ENCODE peak calls at places on chromosomes 12 and 14, in six cellular contexts. One of them, this sample, is unnamed.

GRCh38 chr14:88614218-88614907 is 51.5 kb downstream of the ZC3H14 start:
- DNase-seq in stimulated activated CD4-positive, alpha-beta T cell treated with anti-CD3 and anti-CD28 coated beads, Interleukin-4, amount 100 ng/mL, for 48 hours: no peak
- DNase-seq in NCI-H510A: no peak
- DNase-seq in T-helper 9 cell: no peak
- DNase-seq in left ventricle myocardium inferior: no peak
- DNase-seq in MV-4-11: no peak
- DNase-seq in this sample: no peak

GRCh38 chr14:92412912-92413311 is 89.9 kb downstream of the SLC24A4 start:
- DNase-seq in MV-4-11: peak; percentile 85
- DNase-seq in T-helper 9 cell: no peak
- DNase-seq in NCI-H510A: no peak
- DNase-seq in left ventricle myocardium inferior: no peak
- DNase-seq in stimulated activated CD4-positive, alpha-beta T cell treated with anti-CD3 and anti-CD28 coated beads, Interleukin-4, amount 100 ng/mL, for 48 hours: no peak
- DNase-seq in this sample: no peak

GRCh38 chr12:57192920-57193319 is 23.7 kb upstream of the NXPH4 start:
- DNase-seq in MV-4-11: no peak
- DNase-seq in NCI-H510A: no peak
- DNase-seq in T-helper 9 cell: no peak
- DNase-seq in stimulated activated CD4-positive, alpha-beta T cell treated with anti-CD3 and anti-CD28 coated beads, Interleukin-4, amount 100 ng/mL, for 48 hours: no peak
- DNase-seq in left ventricle myocardium inferior: no peak
- DNase-seq in this sample: no peak

GRCh38 chr12:95164656-95165055 is 52.6 kb downstream of the FGD6 start:
- DNase-seq in MV-4-11: no peak
- DNase-seq in T-helper 9 cell: no peak
- DNase-seq in stimulated activated CD4-positive, alpha-beta T cell treated with anti-CD3 and anti-CD28 coated beads, Interleukin-4, amount 100 ng/mL, for 48 hours: no peak
- DNase-seq in NCI-H510A: no peak
- DNase-seq in left ventricle myocardium inferior: no peak
- DNase-seq in this sample: no peak

GRCh38 chr14:102011631-102012030 is 47.3 kb downstream of the DYNC1H1 start:
- DNase-seq in T-helper 9 cell: no peak
- DNase-seq in left ventricle myocardium inferior: no peak
- DNase-seq in MV-4-11: no peak
- DNase-seq in stimulated activated CD4-positive, alpha-beta T cell treated with anti-CD3 and anti-CD28 coated beads, Interleukin-4, amount 100 ng/mL, for 48 hours: no peak
- DNase-seq in NCI-H510A: no peak
- DNase-seq in this sample: no peak

GRCh38 chr12:92244036-92244435 is 98.4 kb upstream of the BTG1 start:
- DNase-seq in stimulated activated CD4-positive, alpha-beta T cell treated with anti-CD3 and anti-CD28 coated beads, Interleukin-4, amount 100 ng/mL, for 48 hours: no peak
- DNase-seq in left ventricle myocardium inferior: no peak
- DNase-seq in T-helper 9 cell: no peak
- DNase-seq in MV-4-11: no peak
- DNase-seq in NCI-H510A: no peak
- DNase-seq in this sample: no peak

GRCh38 chr12:49847161-49847560 is 4.3 kb upstream of the BCDIN3D start:
- DNase-seq in left ventricle myocardium inferior: no peak
- DNase-seq in NCI-H510A: no peak
- DNase-seq in T-helper 9 cell: no peak
- DNase-seq in stimulated activated CD4-positive, alpha-beta T cell treated with anti-CD3 and anti-CD28 coated beads, Interleukin-4, amount 100 ng/mL, for 48 hours: no peak
- DNase-seq in MV-4-11: no peak
- DNase-seq in this sample: no peak

GRCh38 chr14:102124419-102124818 is 15.3 kb upstream of the WDR20 start:
- DNase-seq in NCI-H510A: no peak
- DNase-seq in T-helper 9 cell: no peak
- DNase-seq in stimulated activated CD4-positive, alpha-beta T cell treated with anti-CD3 and anti-CD28 coated beads, Interleukin-4, amount 100 ng/mL, for 48 hours: no peak
- DNase-seq in left ventricle myocardium inferior: no peak
- DNase-seq in MV-4-11: no peak
- DNase-seq in this sample: no peak

GRCh38 chr12:94710933-94711332 is 60.6 kb upstream of the TMCC3 start:
- DNase-seq in T-helper 9 cell: no peak
- DNase-seq in MV-4-11: peak; percentile 36
- DNase-seq in stimulated activated CD4-positive, alpha-beta T cell treated with anti-CD3 and anti-CD28 coated beads, Interleukin-4, amount 100 ng/mL, for 48 hours: peak; percentile 16
- DNase-seq in NCI-H510A: no peak
- DNase-seq in left ventricle myocardium inferior: no peak
- DNase-seq in this sample: no peak

GRCh38 chr14:51653096-51653814 is 1.5 kb downstream of the FRMD6 start:
- DNase-seq in MV-4-11: no peak
- DNase-seq in stimulated activated CD4-positive, alpha-beta T cell treated with anti-CD3 and anti-CD28 coated beads, Interleukin-4, amount 100 ng/mL, for 48 hours: no peak
- DNase-seq in NCI-H510A: no peak
- DNase-seq in left ventricle myocardium inferior: no peak
- DNase-seq in T-helper 9 cell: no peak
- DNase-seq in this sample: peak; percentile 84

GRCh38 chr12:73308747-73309146 is 1036.6 kb downstream of the TRHDE start:
- DNase-seq in stimulated activated CD4-positive, alpha-beta T cell treated with anti-CD3 and anti-CD28 coated beads, Interleukin-4, amount 100 ng/mL, for 48 hours: no peak
- DNase-seq in MV-4-11: no peak
- DNase-seq in NCI-H510A: no peak
- DNase-seq in left ventricle myocardium inferior: no peak
- DNase-seq in T-helper 9 cell: no peak
- DNase-seq in this sample: no peak

GRCh38 chr12:23585156-23585781 is 364.2 kb downstream of the SOX5 start:
- DNase-seq in T-helper 9 cell: no peak
- DNase-seq in MV-4-11: no peak
- DNase-seq in NCI-H510A: no peak
- DNase-seq in left ventricle myocardium inferior: no peak
- DNase-seq in stimulated activated CD4-positive, alpha-beta T cell treated with anti-CD3 and anti-CD28 coated beads, Interleukin-4, amount 100 ng/mL, for 48 hours: no peak
- DNase-seq in this sample: no peak

GRCh38 chr12:47190271-47190750 is 110.6 kb upstream of the AMIGO2 start:
- DNase-seq in T-helper 9 cell: no peak
- DNase-seq in stimulated activated CD4-positive, alpha-beta T cell treated with anti-CD3 and anti-CD28 coated beads, Interleukin-4, amount 100 ng/mL, for 48 hours: peak; percentile 44
- DNase-seq in left ventricle myocardium inferior: no peak
- DNase-seq in MV-4-11: peak; percentile 76
- DNase-seq in NCI-H510A: no peak
- DNase-seq in this sample: no peak

GRCh38 chr14:71169028-71169427 is 261.8 kb downstream of the PCNX1 start:
- DNase-seq in NCI-H510A: no peak
- DNase-seq in left ventricle myocardium inferior: no peak
- DNase-seq in MV-4-11: no peak
- DNase-seq in T-helper 9 cell: no peak
- DNase-seq in stimulated activated CD4-positive, alpha-beta T cell treated with anti-CD3 and anti-CD28 coated beads, Interleukin-4, amount 100 ng/mL, for 48 hours: no peak
- DNase-seq in this sample: no peak

GRCh38 chr14:65860956-65861631 is 448.6 kb downstream of the FUT8 start:
- DNase-seq in stimulated activated CD4-positive, alpha-beta T cell treated with anti-CD3 and anti-CD28 coated beads, Interleukin-4, amount 100 ng/mL, for 48 hours: no peak
- DNase-seq in MV-4-11: no peak
- DNase-seq in NCI-H510A: no peak
- DNase-seq in T-helper 9 cell: no peak
- DNase-seq in left ventricle myocardium inferior: no peak
- DNase-seq in this sample: no peak

GRCh38 chr12:105523164-105524057 is 192.9 kb downstream of the C12orf75 start:
- DNase-seq in left ventricle myocardium inferior: peak; percentile 83
- DNase-seq in stimulated activated CD4-positive, alpha-beta T cell treated with anti-CD3 and anti-CD28 coated beads, Interleukin-4, amount 100 ng/mL, for 48 hours: no peak
- DNase-seq in NCI-H510A: no peak
- DNase-seq in MV-4-11: no peak
- DNase-seq in T-helper 9 cell: no peak
- DNase-seq in this sample: no peak

GRCh38 chr12:48965447-48965846 is 6.1 kb downstream of the WNT10B start:
- DNase-seq in stimulated activated CD4-positive, alpha-beta T cell treated with anti-CD3 and anti-CD28 coated beads, Interleukin-4, amount 100 ng/mL, for 48 hours: no peak
- DNase-seq in T-helper 9 cell: no peak
- DNase-seq in NCI-H510A: no peak
- DNase-seq in left ventricle myocardium inferior: no peak
- DNase-seq in MV-4-11: no peak
- DNase-seq in this sample: no peak

GRCh38 chr12:70919161-70919560 is 1.4 kb downstream of the PTPRR start:
- DNase-seq in MV-4-11: no peak
- DNase-seq in NCI-H510A: no peak
- DNase-seq in T-helper 9 cell: no peak
- DNase-seq in left ventricle myocardium inferior: no peak
- DNase-seq in stimulated activated CD4-positive, alpha-beta T cell treated with anti-CD3 and anti-CD28 coated beads, Interleukin-4, amount 100 ng/mL, for 48 hours: no peak
- DNase-seq in this sample: no peak

GRCh38 chr12:6952860-6953416 is 1.8 kb downstream of the PTPN6 start:
- DNase-seq in NCI-H510A: no peak
- DNase-seq in MV-4-11: peak; percentile 41
- DNase-seq in stimulated activated CD4-positive, alpha-beta T cell treated with anti-CD3 and anti-CD28 coated beads, Interleukin-4, amount 100 ng/mL, for 48 hours: no peak
- DNase-seq in left ventricle myocardium inferior: peak; percentile 14
- DNase-seq in T-helper 9 cell: no peak
- DNase-seq in this sample: no peak

This sample was measured in foreskin melanocyte.